ENCODE peak calls at places on chromosomes 11 and 22, in seven cellular contexts. P is uterus; O is SJSA1; M is psoas muscle; W is mammary epithelial cell; U is CD8-positive, alpha-beta T cell; H is mucosa of descending colon. B is an unnamed sample.
A peak's percentile ranks its signal among the peaks of the same experiment; 100 is the strongest.

GRCh38 chr11:64245797-64246623 is 733 bp downstream of the PPP1R14B start:
- DNase-seq in P (peak; percentile 73), O (peak; percentile 99), M (peak; percentile 94), W (peak; percentile 97), U (peak; percentile 44), H (peak; percentile 81), B (peak; percentile 48)

GRCh38 chr11:115439385-115439784 is 64.8 kb downstream of the CADM1 start:
- DNase-seq in P (no peak), O (no peak), M (no peak), W (peak; percentile 2), U (no peak), H (no peak), B (no peak)

GRCh38 chr11:74604311-74604710 is 11.9 kb downstream of the POLD3 start:
- DNase-seq in P (no peak), O (no peak), M (no peak), W (no peak), U (no peak), H (no peak), B (no peak)

GRCh38 chr11:2899080-2899783 is 13.7 kb upstream of the CDKN1C start:
- DNase-seq in P (no peak), O (no peak), M (no peak), W (no peak), U (no peak), H (no peak), B (no peak)

GRCh38 chr22:23060612-23061400 is 9.5 kb upstream of the GNAZ start:
- DNase-seq in P (no peak), O (no peak), M (peak; percentile 53), W (no peak), U (no peak), H (no peak), B (peak; percentile 3)

GRCh38 chr11:117828641-117829368 is 4.3 kb upstream of the FXYD2 start:
- DNase-seq in P (peak; percentile 64), O (no peak), M (peak; percentile 76), W (peak; percentile 64), U (peak; percentile 81), H (peak; percentile 59), B (peak; percentile 79)

GRCh38 chr11:47573321-47573720 is 5.4 kb downstream of the KBTBD4 start:
- DNase-seq in P (no peak), O (no peak), M (peak; percentile 29), W (no peak), U (no peak), H (no peak), B (no peak)

GRCh38 chr11:132022718-132023117 is 652.3 kb downstream of the NTM start:
- DNase-seq in P (no peak), O (no peak), M (no peak), W (no peak), U (no peak), H (no peak), B (no peak)

GRCh38 chr11:87405843-87406242 is 368.1 kb downstream of the TMEM135 start:
- DNase-seq in P (no peak), O (no peak), M (no peak), W (no peak), U (no peak), H (no peak), B (no peak)

DNA sequence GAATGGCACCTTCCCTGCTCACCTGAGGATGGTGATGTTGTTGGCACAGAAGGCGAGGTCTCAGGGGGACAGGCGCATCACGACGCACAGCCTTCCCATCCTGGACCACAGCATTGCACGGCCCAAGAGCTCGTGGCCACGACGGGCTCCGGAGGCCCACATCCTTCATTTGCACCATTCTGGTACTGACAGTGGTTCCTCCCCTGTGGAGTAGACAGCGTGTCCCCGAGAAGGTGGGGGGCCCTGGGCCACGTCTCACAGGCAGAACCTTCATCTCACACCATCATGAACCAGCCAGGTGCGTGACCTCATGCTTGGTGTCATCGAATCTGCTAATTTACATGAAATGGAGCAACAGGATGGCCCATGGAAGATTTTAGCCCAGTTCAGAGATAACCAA is 180.0 kb downstream of the CTTN start:
- DNase-seq in P (no peak), O (no peak), M (peak; percentile 40), W (no peak), U (no peak), H (peak; percentile 8), B (no peak)
- H3K9me3 ChIP-seq in P (no peaks in the 10 kb centered on the region), O (peaks cover 77% of the 10 kb centered on the region), M (no peaks in the 10 kb centered on the region), W (no peaks in the 10 kb centered on the region), U (no peaks in the 10 kb centered on the region), H (no peaks in the 10 kb centered on the region), B (no peaks in the 10 kb centered on the region)

GRCh38 chr11:1753426-1754305 is 3.3 kb upstream of the IFITM10 start:
- DNase-seq in P (no peak), O (no peak), M (peak; percentile 51), W (no peak), U (no peak), H (peak; percentile 30), B (no peak)
- H3K36me3 ChIP-seq in P (no peaks in the 10 kb centered on the region), O (peaks cover 50% of the 10 kb centered on the region), M (peaks cover 59% of the 10 kb centered on the region), W (no peaks in the 10 kb centered on the region), U (peaks cover 22% of the 10 kb centered on the region), H (peaks cover 10% of the 10 kb centered on the region), B (no peaks in the 10 kb centered on the region)

GRCh38 chr11:130338667-130339066 is 23.9 kb upstream of the ZBTB44 start:
- DNase-seq in P (no peak), O (no peak), M (no peak), W (no peak), U (no peak), H (no peak), B (no peak)
- H3K9me3 ChIP-seq in P (no peaks in the 10 kb centered on the region), O (no peaks in the 10 kb centered on the region), M (no peaks in the 10 kb centered on the region), W (no peaks in the 10 kb centered on the region), U (no peaks in the 10 kb centered on the region), H (peaks cover 8% of the 10 kb centered on the region), B (peaks cover 4% of the 10 kb centered on the region)

GRCh38 chr22:30023099-30023498 is 57.2 kb upstream of the HORMAD2 start:
- DNase-seq in P (no peak), O (no peak), M (no peak), W (no peak), U (no peak), H (no peak), B (no peak)

GRCh38 chr22:30021881-30022619 is 58.2 kb upstream of the HORMAD2 start:
- DNase-seq in P (no peak), O (no peak), M (no peak), W (no peak), U (no peak), H (no peak), B (peak; percentile 42)

GRCh38 chr22:30020511-30020910 is 59.8 kb upstream of the HORMAD2 start:
- DNase-seq in P (no peak), O (no peak), M (no peak), W (no peak), U (no peak), H (no peak), B (no peak)

GRCh38 chr22:30024231-30024630 is 56.0 kb upstream of the HORMAD2 start:
- DNase-seq in P (no peak), O (no peak), M (no peak), W (no peak), U (no peak), H (no peak), B (no peak)

DNA sequence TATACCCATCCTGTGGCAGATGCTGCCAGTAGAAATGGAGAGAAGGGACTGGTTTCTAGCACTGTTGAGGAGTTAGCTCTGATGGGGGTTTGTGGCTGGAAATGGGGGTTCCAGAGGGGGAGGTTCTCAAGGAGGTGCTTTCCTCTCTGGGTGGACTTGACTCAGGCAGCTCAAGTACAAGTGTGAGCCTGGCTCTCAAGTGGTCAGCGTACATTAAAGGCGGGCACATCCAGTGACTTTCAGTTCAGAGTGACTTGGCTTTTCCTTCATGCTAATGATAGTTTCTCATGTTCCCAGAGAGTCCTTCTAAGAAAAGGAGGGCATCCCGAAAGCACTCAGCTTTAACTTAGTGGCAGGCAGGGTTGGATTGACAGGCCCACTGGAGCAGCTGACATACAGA is 58.9 kb upstream of the HORMAD2 start:
- DNase-seq in P (no peak), O (no peak), M (no peak), W (no peak), U (no peak), H (no peak), B (no peak)
- H3K36me3 ChIP-seq in P (no peaks in the 10 kb centered on the region), O (peaks cover 94% of the 10 kb centered on the region), M (peaks cover 100% of the 10 kb centered on the region), W (peaks cover 25% of the 10 kb centered on the region), U (peaks cover 60% of the 10 kb centered on the region), H (peaks cover 10% of the 10 kb centered on the region), B (peaks cover 42% of the 10 kb centered on the region)

GRCh38 chr22:48359613-48359965 is 1468.1 kb downstream of the BRD1 start:
- DNase-seq in P (no peak), O (no peak), M (peak; percentile 12), W (no peak), U (no peak), H (no peak), B (no peak)

GRCh38 chr22:48356731-48357130 is 1470.9 kb downstream of the BRD1 start:
- DNase-seq in P (no peak), O (no peak), M (peak; percentile 29), W (no peak), U (no peak), H (no peak), B (no peak)

GRCh38 chr22:48357961-48358360 is 1469.7 kb downstream of the BRD1 start:
- DNase-seq in P (no peak), O (no peak), M (peak; percentile 5), W (no peak), U (no peak), H (no peak), B (no peak)

GRCh38 chr22:48358886-48359612 is 1468.6 kb downstream of the BRD1 start:
- DNase-seq in P (no peak), O (no peak), M (peak; percentile 35), W (no peak), U (no peak), H (no peak), B (no peak)

DNA sequence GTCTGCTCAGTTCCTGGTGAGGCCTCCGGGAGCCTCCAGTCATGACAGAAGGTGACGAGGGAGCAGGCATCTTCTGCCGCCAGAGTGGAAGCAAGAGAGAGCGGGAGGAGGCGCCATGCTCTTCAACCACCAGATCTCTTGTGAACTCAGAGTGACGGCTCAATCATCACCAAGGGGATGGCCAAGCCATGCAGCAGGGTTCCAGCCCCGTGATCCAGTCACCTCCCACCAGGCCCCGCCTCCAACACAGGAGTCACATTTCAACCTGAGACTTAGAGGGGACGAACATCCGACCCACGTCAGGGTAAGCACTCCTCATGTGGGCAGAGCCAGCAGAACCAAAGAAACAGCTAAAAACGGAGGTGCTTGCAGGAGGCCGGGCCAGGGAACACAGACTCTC is 1470.5 kb downstream of the BRD1 start:
- DNase-seq in P (no peak), O (no peak), M (peak; percentile 19), W (no peak), U (no peak), H (no peak), B (no peak)
- H3K9me3 ChIP-seq in P (no peaks in the 10 kb centered on the region), O (no peaks in the 10 kb centered on the region), M (no peaks in the 10 kb centered on the region), W (peaks cover 63% of the 10 kb centered on the region), U (no peaks in the 10 kb centered on the region), H (no peaks in the 10 kb centered on the region), B (no peaks in the 10 kb centered on the region)